ENCODE peak calls at places on chromosomes 4 and X, in eight cellular contexts. Z is activated naive CD8-positive, alpha-beta T cell treated with anti-CD3 and anti-CD28 coated beads, Interleukin-2, amount 50 U/mL, for 24 hours; F is amniotic stem cell; E is HuH-7; U is stimulated activated CD4-positive, alpha-beta T cell treated with anti-CD3 and anti-CD28 coated beads, Interleukin-1b, Interleukin-23, amount 100 ng/mL, for 1 hour; L is H7; H is stimulated activated CD8-positive, alpha-beta memory T cell treated with anti-CD3 and anti-CD28 coated beads, Interleukin-7, amount 100 ng/mL, for 4 hours; W is left cardiac atrium. Q is an unnamed sample.

GRCh38 chr4:70651864-70652506 is 14.3 kb downstream of the JCHAIN start:
- DNase-seq in E (peak), F (peak), L (peak), Z (no peak), H (no peak), W (no peak), U (no peak), Q (no peak)

GRCh38 chr4:41538887-41539498 is 1.0 kb downstream of the LIMCH1 start:
- DNase-seq in H (no peak), W (peak), L (no peak), U (no peak), E (no peak), F (no peak), Z (no peak), Q (no peak)

GRCh38 chr4:41465135-41465761 is 72.7 kb upstream of the LIMCH1 start:
- DNase-seq in E (no peak), F (no peak), U (no peak), W (no peak), L (no peak), Z (no peak), H (no peak), Q (no peak)

GRCh38 chr4:15131551-15131950 is 129.3 kb downstream of the CPEB2 start:
- DNase-seq in U (no peak), W (no peak), F (no peak), L (peak), H (no peak), Z (no peak), E (no peak), Q (no peak)

GRCh38 chr4:165115301-165115700 is 2.6 kb upstream of the TMEM192 start:
- DNase-seq in E (no peak), H (no peak), Z (no peak), U (no peak), L (no peak), W (no peak), F (no peak), Q (no peak)

GRCh38 chrX:49233176-49233575 is at the start of gene CACNA1F:
- DNase-seq in E (no peak), Z (no peak), W (no peak), F (no peak), U (no peak), H (no peak), L (no peak), Q (no peak)

GRCh38 chrX:149871940-149872339 is 9.0 kb upstream of the MAGEA8 start:
- DNase-seq in Z (peak), H (peak), L (peak), W (no peak), F (no peak), E (peak), U (peak), Q (no peak)

GRCh38 chr4:681736-682451 is 7.1 kb downstream of the SLC49A3 start:
- DNase-seq in H (no peak), F (no peak), L (peak), E (peak), W (no peak), U (no peak), Z (no peak), Q (no peak)

GRCh38 chrX:77740376-77740905 is 45.6 kb downstream of the ATRX start:
- DNase-seq in L (no peak), U (no peak), E (no peak), F (no peak), H (no peak), Z (no peak), W (no peak), Q (no peak)

GRCh38 chrX:15493118-15494082 is at the start of gene PIR:
- DNase-seq in L (peak), W (peak), F (peak), Z (peak), H (peak), E (peak), U (no peak), Q (peak)

GRCh38 chr4:143336828-143337599 is at the start of gene GAB1:
- DNase-seq in F (peak), E (peak), U (no peak), Z (peak), W (peak), L (peak), H (peak), Q (peak)

GRCh38 chr4:186999676-187000075 is 276.0 kb upstream of the FAT1 start:
- DNase-seq in U (no peak), W (no peak), F (no peak), H (no peak), L (no peak), Z (no peak), E (no peak), Q (no peak)

GRCh38 chr4:152246659-152247058 is 289.2 kb downstream of the FBXW7 start:
- DNase-seq in H (no peak), L (no peak), U (no peak), E (no peak), Z (no peak), W (no peak), F (no peak), Q (no peak)

GRCh38 chr4:1075266-1075665 is 38.1 kb downstream of the RNF212 start:
- DNase-seq in Z (no peak), H (no peak), U (no peak), W (no peak), F (no peak), L (no peak), E (no peak), Q (no peak)

GRCh38 chr4:114599231-114600065 is 841 bp downstream of the UGT8 start:
- DNase-seq in Z (no peak), E (peak), L (peak), U (no peak), F (no peak), W (no peak), H (no peak), Q (no peak)

GRCh38 chr4:103012085-103012484 is 7.4 kb downstream of the SLC9B1 start:
- DNase-seq in F (no peak), H (no peak), E (no peak), Z (no peak), W (no peak), U (no peak), L (no peak), Q (no peak)

GRCh38 chr4:453267-453666 is 45.7 kb downstream of the ZNF721 start:
- DNase-seq in W (no peak), E (no peak), U (no peak), H (no peak), L (no peak), F (no peak), Z (no peak), Q (no peak)

GRCh38 chr4:41178372-41179085 is 35.8 kb downstream of the APBB2 start:
- DNase-seq in H (no peak), W (no peak), Z (no peak), U (no peak), E (no peak), L (no peak), F (peak), Q (no peak)

GRCh38 chrX:100625985-100626491 is 10.6 kb downstream of the TSPAN6 start:
- DNase-seq in Z (peak), U (no peak), F (no peak), W (no peak), E (no peak), H (no peak), L (no peak), Q (no peak)

GRCh38 chr4:154597798-154598774 is 7.5 kb upstream of the FGA start:
- DNase-seq in Z (no peak), L (no peak), W (no peak), F (no peak), E (no peak), H (no peak), U (no peak), Q (no peak)

GRCh38 chr4:2936773-2937145 is 26.4 kb downstream of the NOP14 start:
- DNase-seq in H (no peak), Z (peak), F (no peak), L (no peak), W (no peak), U (no peak), E (no peak), Q (peak)

GRCh38 chr4:69910016-69910782 is 20.7 kb upstream of the CSN1S1 start:
- DNase-seq in L (no peak), F (peak), E (no peak), W (no peak), Z (no peak), H (no peak), U (no peak), Q (no peak)

GRCh38 chr4:108393870-108394269 is 225.1 kb upstream of the LEF1 start:
- DNase-seq in L (peak), E (no peak), W (no peak), H (no peak), F (no peak), U (no peak), Z (no peak), Q (no peak)

Q was measured in chondrocyte.